ENCODE peak calls at places on chromosomes 6 and 20, in five cellular contexts. S is right atrium auricular region, W is fibroblast of lung, F is DND-41, J is thoracic aorta. A is an unnamed sample.

GRCh38 chr6:21051777-21052176 is 517.5 kb downstream of the CDKAL1 start:
- DNase-seq in S (no peak), W (no peak), F (no peak), J (no peak), A (no peak)

GRCh38 chr6:34463299-34463698 is 2.6 kb upstream of the PACSIN1 start:
- DNase-seq in S (no peak), W (no peak), F (no peak), J (no peak), A (no peak)

GRCh38 chr6:108152446-108152845 is 13.4 kb upstream of the NR2E1 start:
- DNase-seq in S (no peak), W (no peak), F (no peak), J (no peak), A (no peak)

GRCh38 chr6:122798099-122798641 is 9.1 kb downstream of the SMPDL3A start:
- DNase-seq in S (no peak), W (peak; percentile 68), F (no peak), J (no peak), A (peak; percentile 44)

GRCh38 chr6:125918681-125919566 is 37.6 kb upstream of the HINT3 start:
- DNase-seq in S (peak; percentile 73), W (peak; percentile 82), F (no peak), J (no peak), A (peak; percentile 95)

GRCh38 chr6:133286765-133287164 is 45.6 kb downstream of the EYA4 start:
- DNase-seq in S (no peak), W (peak; percentile 31), F (no peak), J (no peak), A (no peak)

GRCh38 chr6:11650711-11651110 is 113.2 kb downstream of the TMEM170B start:
- DNase-seq in S (no peak), W (no peak), F (no peak), J (no peak), A (no peak)

GRCh38 chr20:53157443-53158408 is 185.6 kb downstream of the TSHZ2 start:
- DNase-seq in S (no peak), W (peak; percentile 52), F (peak; percentile 60), J (no peak), A (no peak)

GRCh38 chr6:111406200-111406711 is 76.8 kb downstream of the REV3L start:
- DNase-seq in S (no peak), W (no peak), F (no peak), J (no peak), A (no peak)

GRCh38 chr6:133774356-133774755 is 114.6 kb upstream of the TCF21 start:
- DNase-seq in S (no peak), W (peak; percentile 37), F (no peak), J (no peak), A (no peak)

GRCh38 chr6:75563032-75563431 is 38.6 kb upstream of the SENP6 start:
- DNase-seq in S (no peak), W (peak; percentile 18), F (no peak), J (no peak), A (peak; percentile 32)

GRCh38 chr20:3121271-3121911 is 36.9 kb upstream of the AVP start:
- DNase-seq in S (no peak), W (no peak), F (no peak), J (no peak), A (no peak)

GRCh38 chr6:144480518-144480917 is 195.4 kb downstream of the UTRN start:
- DNase-seq in S (no peak), W (peak; percentile 17), F (no peak), J (no peak), A (peak; percentile 17)

GRCh38 chr6:168908887-168909286 is 344.8 kb downstream of the THBS2 start:
- DNase-seq in S (no peak), W (peak; percentile 76), F (no peak), J (no peak), A (peak; percentile 81)

GRCh38 chr6:39422273-39422672 is 99.8 kb upstream of the KCNK16 start:
- DNase-seq in S (peak; percentile 79), W (no peak), F (no peak), J (no peak), A (no peak)

GRCh38 chr20:46004187-46004586 is 4.5 kb upstream of the MMP9 start:
- DNase-seq in S (no peak), W (no peak), F (no peak), J (no peak), A (no peak)

GRCh38 chr20:20003088-20003954 is 13.8 kb upstream of the NAA20 start:
- DNase-seq in S (peak; percentile 78), W (peak; percentile 62), F (no peak), J (no peak), A (peak; percentile 83)

GRCh38 chr6:105991561-105992314 is 94.4 kb upstream of the PRDM1 start:
- DNase-seq in S (no peak), W (no peak), F (no peak), J (no peak), A (no peak)

GRCh38 chr20:2421247-2421646 is 40.5 kb downstream of the TGM6 start:
- DNase-seq in S (no peak), W (peak; percentile 1), F (no peak), J (no peak), A (peak; percentile 10)

GRCh38 chr6:89048286-89048923 is 32.1 kb upstream of the PNRC1 start:
- DNase-seq in S (peak; percentile 50), W (peak; percentile 41), F (no peak), J (no peak), A (no peak)

GRCh38 chr6:73704260-73704659 is 8.3 kb downstream of the CD109 start:
- DNase-seq in S (no peak), W (peak; percentile 96), F (no peak), J (no peak), A (no peak)

GRCh38 chr6:13710552-13711383 is 867 bp downstream of the RANBP9 start:
- DNase-seq in S (no peak), W (no peak), F (peak; percentile 42), J (no peak), A (no peak)

GRCh38 chr20:33046412-33046811 is 7.3 kb upstream of the BPIFB3 start:
- DNase-seq in S (no peak), W (no peak), F (no peak), J (no peak), A (peak; percentile 6)

GRCh38 chr6:34067814-34068213 is 78.1 kb downstream of the GRM4 start:
- DNase-seq in S (no peak), W (no peak), F (no peak), J (no peak), A (no peak)

DNA sequence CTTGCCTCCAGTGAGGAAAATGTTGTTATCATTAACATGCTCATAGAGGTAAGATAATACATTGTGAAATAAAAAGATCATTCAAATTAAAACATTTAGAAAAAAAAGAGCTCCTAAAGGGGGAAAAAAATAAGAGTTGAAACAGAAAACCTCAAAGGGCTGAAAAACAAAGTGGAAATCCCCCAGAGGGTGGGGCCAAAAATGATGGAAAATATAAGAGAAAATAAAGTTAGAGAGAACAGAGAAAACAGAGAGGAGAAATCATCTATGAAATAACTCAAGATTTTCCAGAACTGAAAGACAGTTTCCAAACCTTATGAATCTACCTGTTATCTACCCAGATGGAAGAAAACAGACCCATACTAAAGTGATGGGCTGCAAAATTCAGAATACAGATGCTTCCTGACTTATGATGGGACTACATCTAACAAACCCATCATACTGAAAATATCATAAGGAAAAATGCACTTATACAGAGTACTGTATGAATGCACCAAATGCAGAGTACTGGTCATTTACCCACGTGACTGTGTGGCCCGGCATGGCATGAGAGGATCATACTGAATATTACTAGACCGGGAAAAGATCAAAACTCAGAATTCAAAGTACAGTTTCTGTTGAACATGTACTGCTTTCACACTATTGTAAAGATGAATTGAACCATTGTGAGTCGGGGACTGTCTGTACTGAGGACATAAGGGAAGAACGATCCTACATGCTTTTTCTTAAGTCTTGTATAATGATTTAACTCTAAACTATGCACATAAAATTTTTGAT is 4.0 kb downstream of the ZBTB24 start:
- DNase-seq in S (no peak), W (no peak), F (no peak), J (no peak), A (no peak)
- H3K4me1 ChIP-seq in S (no peaks in the 10 kb centered on the region), W (peaks cover 8% of the 10 kb centered on the region), F (peaks cover 66% of the 10 kb centered on the region), J (peaks cover 62% of the 10 kb centered on the region), A (peaks cover 6% of the 10 kb centered on the region)

GRCh38 chr20:63398744-63399514 is 37.8 kb upstream of the CHRNA4 start:
- DNase-seq in S (no peak), W (no peak), F (no peak), J (no peak), A (no peak)
- H3K36me3 ChIP-seq in S (no peaks in the 10 kb centered on the region), W (no peaks in the 10 kb centered on the region), F (no peaks in the 10 kb centered on the region), J (no peaks in the 10 kb centered on the region), A (no peaks in the 10 kb centered on the region)

GRCh38 chr6:142570221-142570671 is 268.4 kb downstream of the ADGRG6 start:
- DNase-seq in S (no peak), W (peak; percentile 22), F (peak; percentile 38), J (no peak), A (no peak)
- TF ChIP-seq CTCF in S (no peak), W (no peak), F (no peak), J (no peak), A (no peak)

GRCh38 chr6:158805698-158806373 is 13.3 kb downstream of the EZR start:
- DNase-seq in S (no peak), W (no peak), F (no peak), J (no peak), A (no peak)
- H3K4me1 ChIP-seq in S (no peaks in the 10 kb centered on the region), W (peaks cover 9% of the 10 kb centered on the region), F (peaks cover 76% of the 10 kb centered on the region), J (no peaks in the 10 kb centered on the region), A (peaks cover 47% of the 10 kb centered on the region)

GRCh38 chr20:35461620-35462019 is 6.2 kb downstream of the CEP250 start:
- DNase-seq in S (no peak), W (no peak), F (no peak), J (no peak), A (peak; percentile 17)

GRCh38 chr20:35465976-35466375 is 10.6 kb downstream of the CEP250 start:
- DNase-seq in S (no peak), W (no peak), F (no peak), J (no peak), A (no peak)

GRCh38 chr20:35463455-35464300 is 8.3 kb downstream of the CEP250 start:
- DNase-seq in S (peak; percentile 66), W (peak; percentile 82), F (peak; percentile 74), J (no peak), A (peak; percentile 81)

GRCh38 chr20:35458388-35458787 is 3.0 kb downstream of the CEP250 start:
- DNase-seq in S (no peak), W (no peak), F (no peak), J (no peak), A (no peak)

GRCh38 chr20:35462351-35462750 is 7.0 kb downstream of the CEP250 start:
- DNase-seq in S (no peak), W (no peak), F (no peak), J (no peak), A (no peak)
- H3K36me3 ChIP-seq in S (peaks cover 34% of the 10 kb centered on the region), W (peaks cover 21% of the 10 kb centered on the region), F (peaks cover 72% of the 10 kb centered on the region), J (peaks cover 11% of the 10 kb centered on the region), A (peaks cover 23% of the 10 kb centered on the region)

DNA sequence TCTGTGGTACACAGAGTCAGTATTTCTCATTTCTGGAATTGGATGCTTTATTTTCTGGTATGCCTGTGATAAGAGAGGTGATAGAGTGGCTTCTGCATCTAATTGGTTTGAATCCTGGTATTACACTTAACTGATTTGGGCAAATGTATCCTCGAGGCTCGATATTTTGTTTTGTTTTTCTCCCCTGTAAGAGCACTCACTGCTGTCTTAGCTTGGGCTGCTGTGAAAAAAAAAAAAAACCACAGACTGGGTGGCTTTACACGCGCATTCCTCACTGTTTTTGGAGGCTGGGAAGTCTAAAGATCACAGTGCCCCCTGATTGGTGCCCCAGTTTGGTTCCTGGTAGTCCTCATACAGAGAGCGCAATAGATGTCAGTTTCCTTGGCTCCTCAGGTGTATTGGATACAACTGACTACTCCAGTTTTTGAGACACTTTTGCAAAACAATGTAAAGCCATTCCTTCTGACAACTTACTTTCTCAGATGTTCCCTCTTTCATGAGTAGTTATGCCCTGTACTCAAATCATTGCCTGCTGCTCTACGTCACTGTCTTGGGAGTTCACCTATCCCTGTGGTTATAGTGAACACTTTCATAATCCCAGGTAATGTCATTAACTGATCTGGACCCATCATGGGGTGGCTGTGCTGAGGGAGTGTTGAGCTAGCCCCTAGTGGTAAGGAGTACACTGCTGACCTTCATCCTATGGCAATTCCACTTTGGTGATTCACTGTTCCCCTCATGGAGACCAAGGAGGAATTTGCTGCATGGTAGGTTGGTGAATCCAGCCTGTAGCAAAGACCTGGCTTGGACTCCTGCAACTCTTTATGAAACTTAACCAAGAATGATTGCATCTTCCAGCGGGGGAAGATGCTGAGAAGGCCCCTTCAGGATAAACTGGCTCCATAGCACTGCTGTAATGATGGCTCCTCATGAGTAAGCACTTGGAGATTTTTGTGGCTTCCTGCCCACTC is 3.5 kb upstream of the ACAT2 start:
- DNase-seq in S (no peak), W (no peak), F (no peak), J (no peak), A (no peak)
- TF ChIP-seq CTCF in S (no peak), W (no peak), F (peak; percentile 14), J (no peak), A (peak; percentile 9)

A was measured in cardiac muscle cell.